ENCODE peak calls at places on chromosome 18, in eight cellular contexts. P is NAMALWA; E is RPMI8226; T is non-pigmented ciliary epithelial cell; S is stomach; V is HT1080; L is Caco-2; C is activated CD8-positive, alpha-beta memory T cell treated with anti-CD3 and anti-CD28 coated beads, Interleukin-2, amount 50 U/mL, for 48 hours. Y is an unnamed sample.

GRCh38 chr18:22551536-22552151 is 133.9 kb upstream of the CTAGE1 start:
- DNase-seq in P (no peak), E (no peak), T (peak), S (no peak), V (peak), L (no peak), C (no peak), Y (no peak)

GRCh38 chr18:845152-845819 is 33.2 kb upstream of the YES1 start:
- DNase-seq in P (no peak), E (no peak), T (peak), S (no peak), V (peak), L (no peak), C (no peak), Y (no peak)

GRCh38 chr18:6607348-6607747 is 122.2 kb upstream of the ARHGAP28 start:
- DNase-seq in P (no peak), E (peak), T (no peak), S (no peak), V (no peak), L (no peak), C (no peak), Y (no peak)

GRCh38 chr18:26764584-26764983 is 100.9 kb downstream of the AQP4 start:
- DNase-seq in P (no peak), E (no peak), T (no peak), S (no peak), V (no peak), L (no peak), C (no peak), Y (no peak)

GRCh38 chr18:74896390-74896991 is 298.8 kb downstream of the ZNF407 start:
- DNase-seq in P (peak), E (peak), T (no peak), S (peak), V (peak), L (peak), C (no peak), Y (peak)

GRCh38 chr18:5515007-5515744 is 28.6 kb downstream of the EPB41L3 start:
- DNase-seq in P (no peak), E (no peak), T (no peak), S (no peak), V (no peak), L (no peak), C (no peak), Y (peak)

GRCh38 chr18:28086530-28087172 is 90.3 kb downstream of the CDH2 start:
- DNase-seq in P (no peak), E (no peak), T (no peak), S (no peak), V (peak), L (no peak), C (no peak), Y (no peak)

GRCh38 chr18:23703057-23703986 is 14.1 kb downstream of the LAMA3 start:
- DNase-seq in P (peak), E (peak), T (peak), S (no peak), V (peak), L (peak), C (no peak), Y (peak)

GRCh38 chr18:73979742-73980141 is 167.9 kb downstream of the FBXO15 start:
- DNase-seq in P (no peak), E (no peak), T (peak), S (no peak), V (peak), L (no peak), C (no peak), Y (no peak)

GRCh38 chr18:62717059-62717849 is 1.9 kb downstream of the PHLPP1 start:
- DNase-seq in P (peak), E (peak), T (no peak), S (peak), V (peak), L (peak), C (peak), Y (peak)

GRCh38 chr18:47206945-47207637 is 30.9 kb upstream of the IER3IP1 start:
- DNase-seq in P (no peak), E (no peak), T (no peak), S (no peak), V (no peak), L (no peak), C (no peak), Y (no peak)

GRCh38 chr18:56952026-56952425 is 194.9 kb upstream of the BOD1L2 start:
- DNase-seq in P (no peak), E (no peak), T (no peak), S (no peak), V (no peak), L (no peak), C (no peak), Y (no peak)

GRCh38 chr18:22387364-22387763 is 30.4 kb downstream of the CTAGE1 start:
- DNase-seq in P (no peak), E (no peak), T (no peak), S (peak), V (no peak), L (no peak), C (no peak), Y (no peak)

GRCh38 chr18:74271656-74272055 is 20.1 kb downstream of the CYB5A start:
- DNase-seq in P (no peak), E (no peak), T (no peak), S (no peak), V (no peak), L (no peak), C (no peak), Y (no peak)

GRCh38 chr18:13287372-13287771 is 68.8 kb downstream of the LDLRAD4 start:
- DNase-seq in P (no peak), E (no peak), T (no peak), S (no peak), V (no peak), L (peak), C (no peak), Y (no peak)

GRCh38 chr18:24051256-24051947 is 36.8 kb downstream of the TTC39C start:
- DNase-seq in P (no peak), E (no peak), T (no peak), S (no peak), V (peak), L (peak), C (no peak), Y (no peak)

GRCh38 chr18:50161806-50162205 is 33.1 kb downstream of the MYO5B start:
- DNase-seq in P (no peak), E (no peak), T (no peak), S (no peak), V (no peak), L (no peak), C (no peak), Y (no peak)

GRCh38 chr18:906416-907170 is 1.9 kb downstream of the ADCYAP1 start:
- DNase-seq in P (no peak), E (no peak), T (no peak), S (no peak), V (no peak), L (no peak), C (peak), Y (no peak)

GRCh38 chr18:48795696-48796095 is 155.1 kb downstream of the SMAD7 start:
- DNase-seq in P (no peak), E (no peak), T (no peak), S (no peak), V (no peak), L (no peak), C (no peak), Y (no peak)

GRCh38 chr18:47594621-47595086 is 335.8 kb downstream of the SMAD2 start:
- DNase-seq in P (no peak), E (no peak), T (no peak), S (no peak), V (no peak), L (no peak), C (no peak), Y (no peak)

GRCh38 chr18:9648431-9649163 is 34.2 kb upstream of the PPP4R1 start:
- DNase-seq in P (no peak), E (no peak), T (no peak), S (no peak), V (no peak), L (no peak), C (no peak), Y (no peak)

GRCh38 chr18:54983041-54983686 is 23.9 kb upstream of the CCDC68 start:
- DNase-seq in P (peak), E (peak), T (peak), S (no peak), V (peak), L (peak), C (no peak), Y (peak)

GRCh38 chr18:56315363-56315762 is 323.0 kb downstream of the TXNL1 start:
- DNase-seq in P (no peak), E (no peak), T (no peak), S (no peak), V (peak), L (no peak), C (no peak), Y (no peak)

GRCh38 chr18:48441405-48441881 is 32.3 kb upstream of the ZBTB7C start:
- DNase-seq in P (no peak), E (no peak), T (no peak), S (no peak), V (no peak), L (no peak), C (no peak), Y (no peak)

GRCh38 chr18:24112464-24112863 is 26.4 kb upstream of the CABYR start:
- DNase-seq in P (no peak), E (no peak), T (no peak), S (no peak), V (no peak), L (no peak), C (no peak), Y (no peak)